ENCODE peak calls at places on chromosomes 11 and 22, in six cellular contexts. M, T, J, G, N and C are unnamed samples.

GRCh38 chr11:130381317-130381716 is 47.1 kb downstream of the ADAMTS8 start:
- DNase-seq in M (no peak), G (peak), T (no peak), J (no peak), N (no peak), C (no peak)

GRCh38 chr11:75352417-75353206 is 1.2 kb upstream of the ARRB1 start:
- DNase-seq in M (peak), N (peak), J (no peak), T (no peak), G (peak), C (no peak)

GRCh38 chr22:42905217-42905616 is 48.1 kb upstream of the ARFGAP3 start:
- DNase-seq in J (no peak), T (no peak), N (no peak), M (no peak), G (no peak), C (peak)

GRCh38 chr22:27971926-27972325 is 52.9 kb upstream of the PITPNB start:
- DNase-seq in G (no peak), J (no peak), M (no peak), T (no peak), N (no peak), C (no peak)

GRCh38 chr22:19878461-19879247 is 24.0 kb upstream of the GNB1L start:
- DNase-seq in J (peak), G (peak), M (peak), N (peak), T (peak), C (peak)

GRCh38 chr22:46931414-46931813 is 169.0 kb downstream of the TBC1D22A start:
- DNase-seq in M (no peak), G (peak), N (no peak), T (no peak), J (no peak), C (no peak)

GRCh38 chr11:134460044-134460371 is 48.0 kb upstream of the B3GAT1 start:
- DNase-seq in J (no peak), G (no peak), M (no peak), N (no peak), T (no peak), C (no peak)

GRCh38 chr22:29105468-29105867 is 32.6 kb downstream of the KREMEN1 start:
- DNase-seq in N (no peak), M (no peak), J (no peak), G (no peak), T (no peak), C (no peak)

GRCh38 chr11:133953571-133953970 is 3.2 kb downstream of the IGSF9B start:
- DNase-seq in J (no peak), T (no peak), G (no peak), N (no peak), M (no peak), C (no peak)

GRCh38 chr22:20606041-20606783 is 98.8 kb downstream of the MED15 start:
- DNase-seq in J (peak), M (no peak), T (no peak), N (no peak), G (peak), C (peak)

GRCh38 chr22:46377566-46378498 is 42.3 kb downstream of the TRMU start:
- DNase-seq in N (no peak), G (peak), M (no peak), T (no peak), J (no peak), C (peak)

GRCh38 chr22:49010086-49010863 is 817.4 kb downstream of the BRD1 start:
- DNase-seq in J (no peak), G (peak), N (no peak), T (no peak), M (peak), C (no peak)

GRCh38 chr11:36726420-36726819 is 128.4 kb upstream of the RAG2 start:
- DNase-seq in G (no peak), N (no peak), J (no peak), T (no peak), M (no peak), C (no peak)

GRCh38 chr11:108933630-108934029 is 268.8 kb downstream of the DDX10 start:
- DNase-seq in N (no peak), G (no peak), M (no peak), J (no peak), T (no peak), C (no peak)

GRCh38 chr11:90243534-90243933 is 20.7 kb upstream of the CHORDC1 start:
- DNase-seq in N (no peak), J (no peak), M (no peak), G (no peak), T (no peak), C (no peak)

GRCh38 chr11:128022761-128023160 is 564.6 kb downstream of the ETS1 start:
- DNase-seq in G (no peak), J (no peak), N (no peak), M (no peak), T (no peak), C (no peak)

GRCh38 chr11:129974237-129974636 is 28.4 kb downstream of the PRDM10 start:
- DNase-seq in N (no peak), J (no peak), M (no peak), G (no peak), T (no peak), C (no peak)

GRCh38 chr11:120612363-120613263 is 101.1 kb downstream of the GRIK4 start:
- DNase-seq in N (no peak), M (no peak), G (no peak), J (peak), T (no peak), C (no peak)

GRCh38 chr22:48896766-48897637 is 930.7 kb downstream of the BRD1 start:
- DNase-seq in J (no peak), G (no peak), M (no peak), T (no peak), N (peak), C (no peak)

GRCh38 chr11:66745356-66746235 is 16.6 kb upstream of the SPTBN2 start:
- DNase-seq in M (no peak), G (no peak), N (no peak), J (no peak), T (no peak), C (no peak)

GRCh38 chr11:63521896-63522295 is 14.7 kb upstream of the PLAAT4 start:
- DNase-seq in T (no peak), M (no peak), N (no peak), G (no peak), J (no peak), C (no peak)

GRCh38 chr22:17829691-17830040 is 55.4 kb upstream of the BID start:
- DNase-seq in J (no peak), N (no peak), M (no peak), T (no peak), G (no peak), C (no peak)

GRCh38 chr11:62508336-62509058 is 38.1 kb downstream of the AHNAK start:
- DNase-seq in T (no peak), M (peak), J (peak), N (peak), G (peak), C (peak)

GRCh38 chr11:116263770-116264169 is 509.0 kb downstream of the BUD13 start:
- DNase-seq in T (no peak), M (no peak), N (no peak), J (no peak), G (peak), C (no peak)

GRCh38 chr22:21701384-21701971 is 34.1 kb downstream of the YPEL1 start:
- DNase-seq in M (no peak), T (no peak), J (no peak), N (no peak), G (no peak), C (no peak)

GRCh38 chr11:5600374-5600851 is 4.0 kb downstream of the TRIM6 start:
- DNase-seq in G (peak), T (peak), J (peak), N (peak), M (peak), C (peak)

GRCh38 chr11:134237557-134237922 is 13.1 kb downstream of the VPS26B start:
- DNase-seq in T (no peak), G (no peak), M (no peak), N (no peak), J (no peak), C (no peak)

GRCh38 chr11:100247701-100248100 is 439.4 kb upstream of the ARHGAP42 start:
- DNase-seq in G (no peak), N (no peak), M (no peak), J (no peak), T (no peak), C (no peak)

GRCh38 chr11:134679592-134679991 is 267.6 kb upstream of the B3GAT1 start:
- DNase-seq in G (no peak), J (no peak), T (no peak), N (no peak), M (no peak), C (no peak)

GRCh38 chr22:33112606-33113005 is 54.4 kb upstream of the SYN3 start:
- DNase-seq in T (no peak), G (no peak), N (no peak), M (no peak), J (no peak), C (no peak)

GRCh38 chr11:120334332-120334731 is 1.9 kb upstream of the ARHGEF12 start:
- DNase-seq in G (no peak), N (no peak), M (no peak), T (no peak), J (no peak), C (no peak)

GRCh38 chr11:62013266-62014157 is 46.1 kb upstream of the FTH1 start:
- DNase-seq in T (no peak), J (no peak), N (peak), G (no peak), M (no peak), C (no peak)

GRCh38 chr22:40749829-40750228 is 69.3 kb downstream of the SLC25A17 start:
- DNase-seq in G (peak), T (no peak), M (no peak), N (no peak), J (no peak), C (no peak)

GRCh38 chr22:44180706-44181032 is at the start of gene PARVG:
- DNase-seq in T (no peak), G (peak), M (no peak), N (no peak), J (no peak), C (no peak)
- H3K27ac ChIP-seq in T (no peak), G (no peak), M (no peak), N (no peak), J (no peak), C (peak)

GRCh38 chr22:39486951-39487825 is 14.9 kb upstream of the MIEF1 start:
- DNase-seq in T (no peak), M (no peak), J (no peak), G (no peak), N (no peak), C (no peak)
- H3K27ac ChIP-seq in T (no peak), M (no peak), J (no peak), G (no peak), N (no peak), C (no peak)

GRCh38 chr22:50444663-50445062 is 30.2 kb downstream of the SBF1 start:
- DNase-seq in T (peak), G (no peak), M (no peak), J (peak), N (no peak), C (no peak)
- H3K27ac ChIP-seq in T (no peak), G (peak), M (no peak), J (peak), N (no peak), C (no peak)

GRCh38 chr11:111923351-111923788 is 4.7 kb downstream of the C11orf52 start:
- DNase-seq in N (no peak), G (peak), T (no peak), M (no peak), J (peak), C (no peak)
- H3K27ac ChIP-seq in N (peak), G (no peak), T (peak), M (peak), J (peak), C (peak)

GRCh38 chr11:2508793-2509192 is 64.0 kb downstream of the KCNQ1 start:
- DNase-seq in J (no peak), G (no peak), M (no peak), T (no peak), N (peak), C (no peak)

GRCh38 chr11:2507212-2507901 is 62.5 kb downstream of the KCNQ1 start:
- DNase-seq in M (no peak), N (peak), T (no peak), J (no peak), G (no peak), C (no peak)

GRCh38 chr11:2510626-2511402 is 66.0 kb downstream of the KCNQ1 start:
- DNase-seq in N (peak), M (peak), T (peak), G (no peak), J (no peak), C (peak)

GRCh38 chr11:2509481-2510001 is 64.7 kb downstream of the KCNQ1 start:
- DNase-seq in G (no peak), M (no peak), J (no peak), T (peak), N (peak), C (peak)

GRCh38 chr11:2507945-2508749 is 63.3 kb downstream of the KCNQ1 start:
- DNase-seq in G (no peak), T (no peak), N (peak), J (no peak), M (no peak), C (no peak)
- H3K27ac ChIP-seq in G (no peak), T (no peak), N (no peak), J (no peak), M (no peak), C (no peak)

DNA sequence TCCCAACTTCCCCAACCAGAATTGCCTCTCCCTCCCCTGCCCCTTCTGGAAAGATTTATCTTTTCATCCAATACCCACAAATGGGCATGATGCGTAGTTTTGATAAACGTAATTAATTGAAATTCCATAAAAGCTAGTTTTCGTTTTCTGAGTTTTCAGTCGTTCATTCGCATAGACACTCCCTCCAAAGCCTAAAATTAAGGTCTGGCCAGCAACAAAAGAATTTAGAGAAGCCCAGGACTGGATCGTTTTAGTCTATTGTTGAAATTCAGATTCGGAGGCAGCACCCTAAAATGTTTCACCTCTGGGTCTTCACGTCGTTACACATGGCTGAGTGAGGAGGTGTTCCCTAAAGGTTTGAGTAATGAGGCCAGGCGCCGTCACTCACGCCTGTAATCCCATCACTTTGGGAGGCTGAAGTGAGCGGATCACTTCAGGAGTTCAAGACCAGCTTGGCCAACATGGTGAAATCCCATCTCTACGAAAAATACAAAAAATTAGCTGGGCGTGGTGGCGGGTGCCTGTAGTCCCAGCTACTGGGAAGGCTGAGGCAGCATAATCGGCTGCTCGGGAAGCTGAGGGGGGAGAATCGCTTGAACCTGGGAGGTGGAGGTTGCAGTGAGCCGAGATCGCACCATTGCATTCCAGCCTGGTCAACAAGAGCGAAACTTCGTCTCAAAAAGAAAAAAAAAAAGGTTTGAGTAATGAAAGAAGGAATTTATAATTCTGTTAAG is 589 bp upstream of the NDUFC2 start:
- DNase-seq in G (no peak), M (no peak), T (no peak), J (no peak), N (no peak), C (no peak)
- H3K27ac ChIP-seq in G (peak), M (peak), T (peak), J (peak), N (peak), C (peak)